ENCODE peak calls at places on chromosomes 13 and 19, in five cellular contexts. One of them, this sample, is unnamed.

GRCh38 chr19:51480590-51480989 is 2.3 kb downstream of the CEACAM18 start:
- DNase-seq in tibial artery: no peak
- DNase-seq in Calu3: peak; percentile 21
- DNase-seq in stimulated activated effector memory CD8-positive, alpha-beta T cell treated with anti-CD3 and anti-CD28 coated beads, Interleukin-12 subunit alpha, Interleukin-12 subunit beta, amount 100 ng/mL, for 72 hours: no peak
- DNase-seq in LHCN-M2: peak; percentile 3
- DNase-seq in this sample: no peak

GRCh38 chr19:13100031-13100588 is 2.5 kb downstream of the LYL1 start:
- DNase-seq in tibial artery: no peak
- DNase-seq in Calu3: no peak
- DNase-seq in stimulated activated effector memory CD8-positive, alpha-beta T cell treated with anti-CD3 and anti-CD28 coated beads, Interleukin-12 subunit alpha, Interleukin-12 subunit beta, amount 100 ng/mL, for 72 hours: peak; percentile 92
- DNase-seq in LHCN-M2: no peak
- DNase-seq in this sample: no peak

GRCh38 chr13:98142427-98143156 is at the start of gene FARP1:
- DNase-seq in tibial artery: peak; percentile 66
- DNase-seq in Calu3: peak; percentile 77
- DNase-seq in stimulated activated effector memory CD8-positive, alpha-beta T cell treated with anti-CD3 and anti-CD28 coated beads, Interleukin-12 subunit alpha, Interleukin-12 subunit beta, amount 100 ng/mL, for 72 hours: peak; percentile 50
- DNase-seq in LHCN-M2: peak; percentile 47
- DNase-seq in this sample: peak; percentile 74

GRCh38 chr13:41456768-41457588 is at the start of gene RGCC:
- DNase-seq in tibial artery: peak; percentile 81
- DNase-seq in Calu3: peak; percentile 70
- DNase-seq in stimulated activated effector memory CD8-positive, alpha-beta T cell treated with anti-CD3 and anti-CD28 coated beads, Interleukin-12 subunit alpha, Interleukin-12 subunit beta, amount 100 ng/mL, for 72 hours: peak; percentile 94
- DNase-seq in LHCN-M2: peak; percentile 22
- DNase-seq in this sample: peak; percentile 89

GRCh38 chr13:85379991-85380390 is 419.2 kb downstream of the SLITRK6 start:
- DNase-seq in tibial artery: no peak
- DNase-seq in Calu3: no peak
- DNase-seq in stimulated activated effector memory CD8-positive, alpha-beta T cell treated with anti-CD3 and anti-CD28 coated beads, Interleukin-12 subunit alpha, Interleukin-12 subunit beta, amount 100 ng/mL, for 72 hours: no peak
- DNase-seq in LHCN-M2: no peak
- DNase-seq in this sample: no peak

GRCh38 chr19:12800873-12801465 is 631 bp downstream of the PRDX2 start:
- DNase-seq in tibial artery: no peak
- DNase-seq in Calu3: peak; percentile 2
- DNase-seq in stimulated activated effector memory CD8-positive, alpha-beta T cell treated with anti-CD3 and anti-CD28 coated beads, Interleukin-12 subunit alpha, Interleukin-12 subunit beta, amount 100 ng/mL, for 72 hours: no peak
- DNase-seq in LHCN-M2: no peak
- DNase-seq in this sample: no peak

GRCh38 chr13:34459856-34460255 is 482.2 kb upstream of the NBEA start:
- DNase-seq in tibial artery: no peak
- DNase-seq in Calu3: no peak
- DNase-seq in stimulated activated effector memory CD8-positive, alpha-beta T cell treated with anti-CD3 and anti-CD28 coated beads, Interleukin-12 subunit alpha, Interleukin-12 subunit beta, amount 100 ng/mL, for 72 hours: no peak
- DNase-seq in LHCN-M2: peak; percentile 4
- DNase-seq in this sample: no peak

GRCh38 chr13:113209880-113210421 is 538 bp downstream of the CUL4A start:
- DNase-seq in tibial artery: peak; percentile 43
- DNase-seq in Calu3: peak; percentile 40
- DNase-seq in stimulated activated effector memory CD8-positive, alpha-beta T cell treated with anti-CD3 and anti-CD28 coated beads, Interleukin-12 subunit alpha, Interleukin-12 subunit beta, amount 100 ng/mL, for 72 hours: peak; percentile 81
- DNase-seq in LHCN-M2: peak; percentile 58
- DNase-seq in this sample: peak; percentile 93

GRCh38 chr13:34076943-34077703 is 259.2 kb downstream of the RFC3 start:
- DNase-seq in tibial artery: no peak
- DNase-seq in Calu3: no peak
- DNase-seq in stimulated activated effector memory CD8-positive, alpha-beta T cell treated with anti-CD3 and anti-CD28 coated beads, Interleukin-12 subunit alpha, Interleukin-12 subunit beta, amount 100 ng/mL, for 72 hours: no peak
- DNase-seq in LHCN-M2: peak; percentile 51
- DNase-seq in this sample: no peak

GRCh38 chr13:36858285-36858684 is 39.3 kb downstream of the RFXAP start:
- DNase-seq in tibial artery: no peak
- DNase-seq in Calu3: no peak
- DNase-seq in stimulated activated effector memory CD8-positive, alpha-beta T cell treated with anti-CD3 and anti-CD28 coated beads, Interleukin-12 subunit alpha, Interleukin-12 subunit beta, amount 100 ng/mL, for 72 hours: no peak
- DNase-seq in LHCN-M2: peak; percentile 56
- DNase-seq in this sample: no peak

GRCh38 chr13:45473627-45474026 is 8.9 kb downstream of the COG3 start:
- DNase-seq in tibial artery: no peak
- DNase-seq in Calu3: no peak
- DNase-seq in stimulated activated effector memory CD8-positive, alpha-beta T cell treated with anti-CD3 and anti-CD28 coated beads, Interleukin-12 subunit alpha, Interleukin-12 subunit beta, amount 100 ng/mL, for 72 hours: no peak
- DNase-seq in LHCN-M2: no peak
- DNase-seq in this sample: no peak

GRCh38 chr13:95338905-95339304 is 37.7 kb upstream of the ABCC4 start:
- DNase-seq in tibial artery: no peak
- DNase-seq in Calu3: no peak
- DNase-seq in stimulated activated effector memory CD8-positive, alpha-beta T cell treated with anti-CD3 and anti-CD28 coated beads, Interleukin-12 subunit alpha, Interleukin-12 subunit beta, amount 100 ng/mL, for 72 hours: no peak
- DNase-seq in LHCN-M2: no peak
- DNase-seq in this sample: no peak

GRCh38 chr13:42720116-42720857 is 61.1 kb upstream of the FAM216B start:
- DNase-seq in tibial artery: no peak
- DNase-seq in Calu3: peak; percentile 49
- DNase-seq in stimulated activated effector memory CD8-positive, alpha-beta T cell treated with anti-CD3 and anti-CD28 coated beads, Interleukin-12 subunit alpha, Interleukin-12 subunit beta, amount 100 ng/mL, for 72 hours: no peak
- DNase-seq in LHCN-M2: peak; percentile 91
- DNase-seq in this sample: no peak

This sample was measured in left lung.